ENCODE peak calls at places on chromosomes 4 and X, in four cellular contexts. One of them, this sample, is unnamed.

GRCh38 chr4:143207555-143207954 is 22.8 kb downstream of the USP38 start:
- DNase-seq in AG08395: peak; percentile 11
- DNase-seq in HS-5: no peak
- DNase-seq in D341Med: no peak
- DNase-seq in this sample: no peak

GRCh38 chr4:70703695-70704332 is 15.5 kb downstream of the UTP3 start:
- DNase-seq in AG08395: peak; percentile 21
- DNase-seq in HS-5: no peak
- DNase-seq in D341Med: peak; percentile 40
- DNase-seq in this sample: no peak

GRCh38 chr4:1047976-1048780 is 36.8 kb downstream of the FGFRL1 start:
- DNase-seq in AG08395: no peak
- DNase-seq in HS-5: no peak
- DNase-seq in D341Med: peak; percentile 35
- DNase-seq in this sample: no peak

GRCh38 chr4:48079972-48080391 is 54.1 kb downstream of the TXK start:
- DNase-seq in AG08395: no peak
- DNase-seq in HS-5: peak; percentile 24
- DNase-seq in D341Med: no peak
- DNase-seq in this sample: no peak

GRCh38 chrX:46912098-46912672 is at the start of gene JADE3:
- DNase-seq in AG08395: peak; percentile 70
- DNase-seq in HS-5: no peak
- DNase-seq in D341Med: peak; percentile 87
- DNase-seq in this sample: peak; percentile 31

GRCh38 chr4:1711055-1711905 is 839 bp downstream of the SLBP start:
- DNase-seq in AG08395: peak; percentile 68
- DNase-seq in HS-5: no peak
- DNase-seq in D341Med: no peak
- DNase-seq in this sample: peak; percentile 68

GRCh38 chrX:107674480-107675364 is 46.4 kb downstream of the PRPS1 start:
- DNase-seq in AG08395: peak; percentile 39
- DNase-seq in HS-5: no peak
- DNase-seq in D341Med: no peak
- DNase-seq in this sample: no peak

GRCh38 chr4:173171098-173171497 is 2.5 kb downstream of the GALNT7 start:
- DNase-seq in AG08395: peak; percentile 36
- DNase-seq in HS-5: no peak
- DNase-seq in D341Med: no peak
- DNase-seq in this sample: no peak

GRCh38 chr4:168856312-168856711 is 153.7 kb downstream of the CBR4 start:
- DNase-seq in AG08395: no peak
- DNase-seq in HS-5: peak; percentile 65
- DNase-seq in D341Med: no peak
- DNase-seq in this sample: no peak

GRCh38 chr4:147678796-147679549 is 5.0 kb downstream of the PRMT9 start:
- DNase-seq in AG08395: no peak
- DNase-seq in HS-5: no peak
- DNase-seq in D341Med: no peak
- DNase-seq in this sample: no peak

GRCh38 chr4:74777531-74777930 is 16.8 kb downstream of the BTC start:
- DNase-seq in AG08395: no peak
- DNase-seq in HS-5: no peak
- DNase-seq in D341Med: no peak
- DNase-seq in this sample: no peak

GRCh38 chr4:30901781-30902479 is 181.8 kb downstream of the PCDH7 start:
- DNase-seq in AG08395: no peak
- DNase-seq in HS-5: no peak
- DNase-seq in D341Med: no peak
- DNase-seq in this sample: no peak

GRCh38 chr4:8544741-8545438 is 35.3 kb upstream of the GPR78 start:
- DNase-seq in AG08395: peak; percentile 71
- DNase-seq in HS-5: no peak
- DNase-seq in D341Med: peak; percentile 20
- DNase-seq in this sample: no peak

GRCh38 chr4:173519130-173520101 is 10.6 kb downstream of the HAND2 start:
- DNase-seq in AG08395: no peak
- DNase-seq in HS-5: no peak
- DNase-seq in D341Med: no peak
- DNase-seq in this sample: no peak

GRCh38 chr4:165965503-165965902 is 92.5 kb downstream of the TLL1 start:
- DNase-seq in AG08395: no peak
- DNase-seq in HS-5: peak; percentile 32
- DNase-seq in D341Med: no peak
- DNase-seq in this sample: no peak

GRCh38 chr4:25030283-25031076 is at the start of gene LGI2:
- DNase-seq in AG08395: peak; percentile 29
- DNase-seq in HS-5: no peak
- DNase-seq in D341Med: peak; percentile 84
- DNase-seq in this sample: no peak

GRCh38 chr4:1221155-1221870 is 27.6 kb downstream of the CTBP1 start:
- DNase-seq in AG08395: no peak
- DNase-seq in HS-5: no peak
- DNase-seq in D341Med: no peak
- DNase-seq in this sample: no peak

GRCh38 chr4:88802585-88803285 is 105.1 kb upstream of the NAP1L5 start:
- DNase-seq in AG08395: no peak
- DNase-seq in HS-5: no peak
- DNase-seq in D341Med: no peak
- DNase-seq in this sample: no peak

GRCh38 chr4:7774301-7775019 is 165.2 kb downstream of the AFAP1 start:
- DNase-seq in AG08395: no peak
- DNase-seq in HS-5: no peak
- DNase-seq in D341Med: no peak
- DNase-seq in this sample: no peak

GRCh38 chr4:153521995-153522799 is 56.0 kb downstream of the TMEM131L start:
- DNase-seq in AG08395: no peak
- DNase-seq in HS-5: no peak
- DNase-seq in D341Med: no peak
- DNase-seq in this sample: peak; percentile 61

GRCh38 chr4:78707268-78707667 is 68.9 kb upstream of the BMP2K start:
- DNase-seq in AG08395: no peak
- DNase-seq in HS-5: no peak
- DNase-seq in D341Med: no peak
- DNase-seq in this sample: no peak

GRCh38 chr4:152992027-152992426 is 55.9 kb downstream of the FHDC1 start:
- DNase-seq in AG08395: no peak
- DNase-seq in HS-5: no peak
- DNase-seq in D341Med: no peak
- DNase-seq in this sample: no peak

GRCh38 chr4:5165419-5166369 is 114.4 kb downstream of the STK32B start:
- DNase-seq in AG08395: peak; percentile 69
- DNase-seq in HS-5: no peak
- DNase-seq in D341Med: peak; percentile 47
- DNase-seq in this sample: no peak

GRCh38 chr4:70000713-70001112 is 4.9 kb downstream of the STATH start:
- DNase-seq in AG08395: no peak
- DNase-seq in HS-5: no peak
- DNase-seq in D341Med: no peak
- DNase-seq in this sample: no peak

GRCh38 chrX:139049455-139049854 is 337.9 kb upstream of the FGF13 start:
- DNase-seq in AG08395: peak; percentile 13
- DNase-seq in HS-5: no peak
- DNase-seq in D341Med: no peak
- DNase-seq in this sample: no peak

GRCh38 chr4:98961770-98962169 is 32.8 kb upstream of the EIF4E start:
- DNase-seq in AG08395: no peak
- DNase-seq in HS-5: no peak
- DNase-seq in D341Med: no peak
- DNase-seq in this sample: no peak

GRCh38 chrX:47030339-47030738 is 47.9 kb upstream of the RGN start:
- DNase-seq in AG08395: peak; percentile 70
- DNase-seq in HS-5: peak; percentile 33
- DNase-seq in D341Med: peak; percentile 29
- DNase-seq in this sample: peak; percentile 1

GRCh38 chr4:77619408-77619807 is 13.8 kb downstream of the CXCL13 start:
- DNase-seq in AG08395: no peak
- DNase-seq in HS-5: no peak
- DNase-seq in D341Med: no peak
- DNase-seq in this sample: no peak

GRCh38 chr4:73653695-73654106 is 33.5 kb upstream of the RASSF6 start:
- DNase-seq in AG08395: peak; percentile 67
- DNase-seq in HS-5: peak; percentile 19
- DNase-seq in D341Med: peak; percentile 74
- DNase-seq in this sample: peak; percentile 39

GRCh38 chr4:114879916-114880315 is 233.5 kb downstream of the NDST4 start:
- DNase-seq in AG08395: no peak
- DNase-seq in HS-5: no peak
- DNase-seq in D341Med: no peak
- DNase-seq in this sample: no peak

GRCh38 chr4:184347251-184348239 is 126.8 kb downstream of the IRF2 start:
- DNase-seq in AG08395: peak; percentile 21
- DNase-seq in HS-5: no peak
- DNase-seq in D341Med: no peak
- DNase-seq in this sample: peak; percentile 80

GRCh38 chrX:132216283-132216682 is 3.0 kb downstream of the RAP2C start:
- DNase-seq in AG08395: no peak
- DNase-seq in HS-5: no peak
- DNase-seq in D341Med: no peak
- DNase-seq in this sample: no peak

GRCh38 chrX:103101280-103102042 is 8.5 kb upstream of the NXF3 start:
- DNase-seq in AG08395: no peak
- DNase-seq in HS-5: no peak
- DNase-seq in D341Med: no peak
- DNase-seq in this sample: no peak

GRCh38 chr4:15717647-15718416 is 15.0 kb downstream of the BST1 start:
- DNase-seq in AG08395: no peak
- DNase-seq in HS-5: no peak
- DNase-seq in D341Med: no peak
- DNase-seq in this sample: no peak

GRCh38 chrX:57104406-57104805 is 16.9 kb downstream of the SPIN2B start:
- DNase-seq in AG08395: no peak
- DNase-seq in HS-5: no peak
- DNase-seq in D341Med: no peak
- DNase-seq in this sample: no peak

GRCh38 chrX:136910565-136911040 is 30.1 kb upstream of the RBMX start:
- DNase-seq in AG08395: no peak
- DNase-seq in HS-5: no peak
- DNase-seq in D341Med: no peak
- DNase-seq in this sample: no peak

GRCh38 chr4:64079316-64079715 is 329.9 kb downstream of the TECRL start:
- DNase-seq in AG08395: no peak
- DNase-seq in HS-5: peak; percentile 29
- DNase-seq in D341Med: no peak
- DNase-seq in this sample: no peak

GRCh38 chr4:148823419-148823769 is 381.2 kb upstream of the NR3C2 start:
- DNase-seq in AG08395: no peak
- DNase-seq in HS-5: no peak
- DNase-seq in D341Med: no peak
- DNase-seq in this sample: no peak

GRCh38 chrX:15948318-15948660 is 93.7 kb upstream of the AP1S2 start:
- DNase-seq in AG08395: no peak
- DNase-seq in HS-5: no peak
- DNase-seq in D341Med: no peak
- DNase-seq in this sample: no peak

This sample was measured in GM06990.